ENCODE peak calls at places on chromosomes 4 and X, in nine cellular contexts. T is heart left ventricle, U is fibroblast of lung, I is small intestine, N is adrenal gland, Y is aorta, V is ovary, F is hepatocyte, P is left ventricle myocardium inferior. D is an unnamed sample.

GRCh38 chr4:184775854-184776555 is 42.1 kb upstream of the CENPU start:
- DNase-seq in T (no peak), V (no peak), U (no peak), Y (no peak), F (no peak), I (no peak), P (peak; percentile 41), N (no peak), D (no peak)

GRCh38 chrX:49209434-49210251 is 9.7 kb upstream of the SYP start:
- DNase-seq in T (no peak), Y (peak; percentile 53), I (no peak), U (no peak), F (no peak), P (no peak), N (no peak), V (no peak), D (peak; percentile 9)

GRCh38 chr4:89617256-89617655 is 219.7 kb downstream of the SNCA start:
- DNase-seq in I (no peak), V (no peak), Y (no peak), F (no peak), U (peak; percentile 30), N (no peak), T (no peak), P (no peak), D (no peak)

GRCh38 chr4:125620066-125620850 is 305.5 kb downstream of the FAT4 start:
- DNase-seq in I (no peak), Y (no peak), N (no peak), U (no peak), P (no peak), T (no peak), V (no peak), F (no peak), D (peak; percentile 4)

GRCh38 chr4:25209702-25210101 is 24.1 kb upstream of the PI4K2B start:
- DNase-seq in N (no peak), T (no peak), I (no peak), F (no peak), P (no peak), V (no peak), U (no peak), Y (no peak), D (no peak)

GRCh38 chr4:5018603-5019002 is 655 bp downstream of the CYTL1 start:
- DNase-seq in U (no peak), P (no peak), Y (no peak), I (no peak), V (no peak), F (no peak), N (no peak), T (no peak), D (no peak)

GRCh38 chr4:61199869-61200194 is 294 bp upstream of the ADGRL3 start:
- DNase-seq in T (no peak), I (no peak), N (no peak), F (no peak), Y (no peak), P (no peak), U (no peak), V (no peak), D (no peak)

GRCh38 chrX:129777218-129777768 is 2.5 kb upstream of the SASH3 start:
- DNase-seq in I (peak; percentile 62), F (no peak), V (no peak), U (no peak), Y (no peak), T (peak; percentile 77), P (peak; percentile 31), N (peak; percentile 38), D (no peak)

GRCh38 chr4:76614589-76614988 is 179.6 kb downstream of the SHROOM3 start:
- DNase-seq in F (no peak), N (no peak), I (no peak), Y (peak; percentile 80), P (no peak), V (no peak), T (no peak), U (peak; percentile 86), D (peak; percentile 95)

GRCh38 chr4:76611611-76612010 is 176.6 kb downstream of the SHROOM3 start:
- DNase-seq in N (no peak), V (peak; percentile 61), F (peak; percentile 56), Y (no peak), T (no peak), U (peak; percentile 72), I (peak; percentile 90), P (no peak), D (peak; percentile 42)

GRCh38 chr4:76607846-76608245 is 172.8 kb downstream of the SHROOM3 start:
- DNase-seq in P (no peak), F (no peak), U (no peak), N (no peak), T (no peak), V (no peak), Y (no peak), I (no peak), D (no peak)

GRCh38 chr4:76610751-76611150 is 175.7 kb downstream of the SHROOM3 start:
- DNase-seq in I (peak; percentile 21), V (no peak), T (no peak), Y (no peak), N (no peak), U (no peak), F (no peak), P (no peak), D (no peak)

GRCh38 chr4:76611164-76611563 is 176.1 kb downstream of the SHROOM3 start:
- DNase-seq in Y (no peak), P (no peak), N (no peak), T (no peak), F (no peak), V (peak; percentile 49), U (peak; percentile 91), I (no peak), D (no peak)
- H3K4me3 ChIP-seq in Y (no peak overlapping the region), P (no peak overlapping the region), N (no peak overlapping the region), T (peak overlapping the region; percentile 10), F (no peak overlapping the region), V (no peak overlapping the region), U (no peak overlapping the region), I (no peak overlapping the region), D (no peak overlapping the region)

DNA sequence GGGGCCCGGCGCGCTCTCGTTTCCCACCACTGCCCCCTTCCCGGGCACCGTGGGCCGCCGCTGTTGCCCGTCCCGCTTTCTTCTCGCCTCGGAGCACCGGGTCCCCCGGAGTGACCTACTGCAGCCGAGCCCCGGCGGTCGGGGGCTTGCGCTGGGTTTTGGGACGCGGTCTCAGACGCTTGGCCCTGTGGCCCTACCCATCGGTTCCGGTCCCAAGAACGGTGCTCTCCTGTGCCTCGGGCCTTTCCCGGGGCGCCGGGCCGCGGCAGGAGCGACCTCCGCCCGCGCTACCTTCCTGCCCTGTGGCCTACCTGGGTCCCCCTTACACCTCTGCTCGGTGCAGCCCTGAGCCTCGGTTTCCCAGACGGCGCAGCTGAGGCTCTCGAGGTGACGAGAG is 21.6 kb upstream of the HMX1 start:
- DNase-seq in I (no peak), N (no peak), P (no peak), F (no peak), Y (no peak), V (no peak), U (no peak), T (no peak), D (no peak)
- H3K4me3 ChIP-seq in I (no peak overlapping the region), N (no peak overlapping the region), P (no peak overlapping the region), F (no peak overlapping the region), Y (no peak overlapping the region), V (no peak overlapping the region), U (no peak overlapping the region), T (no peak overlapping the region), D (no peak overlapping the region)

GRCh38 chrX:350534-351321 is 32.1 kb upstream of the GTPBP6 start:
- DNase-seq in U (no peak), Y (peak; percentile 73), F (no peak), I (no peak), N (no peak), V (peak; percentile 24), T (peak; percentile 57), P (peak; percentile 12), D (no peak)
- H3K4me3 ChIP-seq in U (no peak overlapping the region), Y (no peak overlapping the region), F (no peak overlapping the region), I (no peak overlapping the region), N (no peak overlapping the region), V (no peak overlapping the region), T (no peak overlapping the region), P (no peak overlapping the region), D (no peak overlapping the region)

DNA sequence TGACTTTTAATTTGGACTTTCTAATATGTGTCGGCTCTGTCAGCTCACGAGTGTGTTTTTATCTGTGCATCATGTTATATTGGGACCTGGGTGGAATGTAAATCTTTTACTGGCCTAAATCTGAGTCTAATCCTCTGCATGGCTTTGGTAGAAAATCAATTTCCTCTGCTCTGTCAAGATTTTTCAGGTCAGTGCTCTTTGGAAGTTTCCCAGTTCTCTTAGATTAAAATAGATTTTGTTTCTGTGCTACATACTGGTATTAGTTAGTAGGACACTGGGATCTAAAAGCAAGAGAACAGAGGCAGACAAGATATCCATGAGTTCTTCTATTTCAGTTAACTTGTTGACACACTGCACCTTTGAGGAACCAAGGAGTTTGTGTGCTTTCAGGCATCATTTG is 39.7 kb downstream of the REPS2 start:
- DNase-seq in I (no peak), V (no peak), N (no peak), F (no peak), Y (no peak), U (no peak), P (no peak), T (no peak), D (no peak)
- H3K4me3 ChIP-seq in I (no peak overlapping the region), V (no peak overlapping the region), N (no peak overlapping the region), F (no peak overlapping the region), Y (no peak overlapping the region), U (no peak overlapping the region), P (no peak overlapping the region), T (no peak overlapping the region), D (no peak overlapping the region)

DNA sequence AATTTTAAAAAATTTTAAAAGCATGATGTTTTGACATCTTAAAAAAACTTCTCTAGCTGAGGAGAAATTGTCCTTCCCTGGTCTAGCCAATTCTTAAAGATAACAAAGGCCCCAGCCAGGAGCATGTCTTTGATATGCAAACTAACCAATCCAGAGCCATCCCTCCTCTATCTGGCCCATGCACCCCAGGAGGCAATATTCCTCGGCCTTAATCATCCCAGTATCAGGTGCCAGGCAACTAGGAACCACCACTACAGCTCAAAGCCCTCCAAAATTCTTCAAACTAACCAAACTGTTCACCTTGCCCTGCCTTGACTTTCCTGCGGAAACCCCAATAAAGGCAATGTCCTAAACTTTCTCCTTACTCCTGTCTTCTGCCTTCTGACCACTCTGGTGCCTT is 97.8 kb upstream of the USP9X start:
- DNase-seq in U (no peak), F (no peak), V (no peak), T (no peak), N (no peak), I (no peak), Y (no peak), P (no peak), D (no peak)
- H3K4me3 ChIP-seq in U (no peak overlapping the region), F (no peak overlapping the region), V (no peak overlapping the region), T (no peak overlapping the region), N (no peak overlapping the region), I (no peak overlapping the region), Y (no peak overlapping the region), P (no peak overlapping the region), D (no peak overlapping the region)

GRCh38 chr4:157221895-157222763 is 1.6 kb downstream of the GRIA2 start:
- DNase-seq in U (peak; percentile 35), N (peak; percentile 24), I (no peak), Y (peak; percentile 86), F (peak; percentile 69), P (no peak), V (no peak), T (no peak), D (no peak)
- H3K4me3 ChIP-seq in U (peak overlapping the region; percentile 59), N (no peak overlapping the region), I (no peak overlapping the region), Y (peak overlapping the region; percentile 13), F (peak overlapping the region; percentile 25), P (peak overlapping the region; percentile 53), V (peak overlapping the region; percentile 38), T (peak overlapping the region; percentile 46), D (peak overlapping the region; percentile 62)

GRCh38 chrX:154010330-154011087 is 9.2 kb downstream of the IRAK1 start:
- DNase-seq in Y (no peak), P (no peak), U (no peak), F (peak; percentile 52), T (no peak), N (peak; percentile 86), V (no peak), I (peak; percentile 88), D (peak; percentile 30)
- H3K4me3 ChIP-seq in Y (no peak overlapping the region), P (no peak overlapping the region), U (no peak overlapping the region), F (no peak overlapping the region), T (no peak overlapping the region), N (no peak overlapping the region), V (no peak overlapping the region), I (no peak overlapping the region), D (no peak overlapping the region)

D was measured in foreskin fibroblast.